ENCODE peak calls at places on chromosomes 11 and 22, in six cellular contexts. One of them, this sample, is unnamed.

GRCh38 chr11:101346591-101346990 is 217.0 kb upstream of the PGR start:
- DNase-seq in ovary: peak
- DNase-seq in LHCN-M2: peak
- DNase-seq in activated CD4-positive, alpha-beta T cell treated with anti-CD3 and anti-CD28 coated beads, Interleukin-2, amount 10 ng/mL, durations not matched to agents 7 days and 5 days: no peak
- DNase-seq in EL: peak
- DNase-seq in memory B cell: no peak
- DNase-seq in this sample: no peak

GRCh38 chr11:78742430-78742829 is 167.8 kb upstream of the NARS2 start:
- DNase-seq in EL: no peak
- DNase-seq in memory B cell: no peak
- DNase-seq in LHCN-M2: no peak
- DNase-seq in ovary: no peak
- DNase-seq in activated CD4-positive, alpha-beta T cell treated with anti-CD3 and anti-CD28 coated beads, Interleukin-2, amount 10 ng/mL, durations not matched to agents 7 days and 5 days: no peak
- DNase-seq in this sample: peak

GRCh38 chr22:31950226-31950625 is 5.9 kb downstream of the YWHAH start:
- DNase-seq in ovary: no peak
- DNase-seq in memory B cell: no peak
- DNase-seq in EL: no peak
- DNase-seq in LHCN-M2: no peak
- DNase-seq in activated CD4-positive, alpha-beta T cell treated with anti-CD3 and anti-CD28 coated beads, Interleukin-2, amount 10 ng/mL, durations not matched to agents 7 days and 5 days: no peak
- DNase-seq in this sample: no peak

GRCh38 chr22:37303821-37304274 is 21.5 kb downstream of the CYTH4 start:
- DNase-seq in ovary: no peak
- DNase-seq in EL: peak
- DNase-seq in activated CD4-positive, alpha-beta T cell treated with anti-CD3 and anti-CD28 coated beads, Interleukin-2, amount 10 ng/mL, durations not matched to agents 7 days and 5 days: peak
- DNase-seq in LHCN-M2: peak
- DNase-seq in memory B cell: no peak
- DNase-seq in this sample: no peak

GRCh38 chr11:73299751-73300150 is 8.3 kb upstream of the ARHGEF17 start:
- DNase-seq in ovary: no peak
- DNase-seq in activated CD4-positive, alpha-beta T cell treated with anti-CD3 and anti-CD28 coated beads, Interleukin-2, amount 10 ng/mL, durations not matched to agents 7 days and 5 days: no peak
- DNase-seq in LHCN-M2: no peak
- DNase-seq in EL: no peak
- DNase-seq in memory B cell: no peak
- DNase-seq in this sample: no peak

GRCh38 chr22:39789794-39790193 is 103.8 kb downstream of the ENTHD1 start:
- DNase-seq in LHCN-M2: no peak
- DNase-seq in activated CD4-positive, alpha-beta T cell treated with anti-CD3 and anti-CD28 coated beads, Interleukin-2, amount 10 ng/mL, durations not matched to agents 7 days and 5 days: no peak
- DNase-seq in memory B cell: no peak
- DNase-seq in ovary: no peak
- DNase-seq in EL: no peak
- DNase-seq in this sample: no peak

GRCh38 chr11:2445107-2445947 is 519 bp downstream of the KCNQ1 start:
- DNase-seq in LHCN-M2: no peak
- DNase-seq in EL: no peak
- DNase-seq in activated CD4-positive, alpha-beta T cell treated with anti-CD3 and anti-CD28 coated beads, Interleukin-2, amount 10 ng/mL, durations not matched to agents 7 days and 5 days: peak
- DNase-seq in memory B cell: peak
- DNase-seq in ovary: no peak
- DNase-seq in this sample: peak

GRCh38 chr22:20581503-20582170 is 74.2 kb downstream of the MED15 start:
- DNase-seq in activated CD4-positive, alpha-beta T cell treated with anti-CD3 and anti-CD28 coated beads, Interleukin-2, amount 10 ng/mL, durations not matched to agents 7 days and 5 days: no peak
- DNase-seq in ovary: no peak
- DNase-seq in LHCN-M2: no peak
- DNase-seq in EL: no peak
- DNase-seq in memory B cell: no peak
- DNase-seq in this sample: no peak

GRCh38 chr22:24969588-24970301 is 17.2 kb downstream of the KIAA1671 start:
- DNase-seq in LHCN-M2: no peak
- DNase-seq in EL: peak
- DNase-seq in activated CD4-positive, alpha-beta T cell treated with anti-CD3 and anti-CD28 coated beads, Interleukin-2, amount 10 ng/mL, durations not matched to agents 7 days and 5 days: no peak
- DNase-seq in memory B cell: no peak
- DNase-seq in ovary: no peak
- DNase-seq in this sample: peak

This sample was measured in ureter.